ENCODE peak calls at places on chromosomes 4 and X, in nine cellular contexts. M is upper lobe of left lung, Z is cardiac muscle cell, I is endothelial cell, Y is fibroblast of lung, P is foreskin fibroblast, E is OCI-LY7, V is sigmoid colon, B is IMR-90. C is an unnamed sample.
A peak's percentile ranks its signal among the peaks of the same experiment; 100 is the strongest.

GRCh38 chr4:54101190-54102041 is 1.5 kb downstream of the GSX2 start:
- DNase-seq in M (no peak), Z (no peak), I (no peak), Y (no peak), P (no peak), E (no peak), V (no peak), B (no peak), C (no peak)

GRCh38 chr4:63226236-63226635 is 1183.0 kb downstream of the TECRL start:
- DNase-seq in M (no peak), Z (no peak), I (no peak), Y (no peak), P (no peak), E (no peak), V (no peak), B (no peak), C (no peak)

GRCh38 chr4:153440475-153440874 is 25.7 kb upstream of the TMEM131L start:
- DNase-seq in M (no peak), Z (no peak), I (no peak), Y (no peak), P (no peak), E (peak; percentile 80), V (no peak), B (no peak), C (no peak)

GRCh38 chrX:97797076-97797475 is 913.4 kb downstream of the RPA4 start:
- DNase-seq in M (no peak), Z (no peak), I (no peak), Y (no peak), P (no peak), E (no peak), V (no peak), B (no peak), C (no peak)

GRCh38 chrX:134660627-134661026 is 2.4 kb upstream of the PLAC1 start:
- DNase-seq in M (no peak), Z (no peak), I (no peak), Y (peak; percentile 31), P (no peak), E (no peak), V (no peak), B (peak; percentile 41), C (no peak)

GRCh38 chr4:100076753-100077152 is 113.5 kb downstream of the DDIT4L start:
- DNase-seq in M (no peak), Z (no peak), I (no peak), Y (no peak), P (no peak), E (no peak), V (no peak), B (peak; percentile 14), C (no peak)

GRCh38 chrX:40260123-40260751 is 162.5 kb upstream of the BCOR start:
- DNase-seq in M (peak; percentile 60), Z (peak; percentile 65), I (no peak), Y (no peak), P (no peak), E (no peak), V (no peak), B (no peak), C (no peak)

GRCh38 chr4:147498031-147498700 is 17.3 kb downstream of the EDNRA start:
- DNase-seq in M (no peak), Z (peak; percentile 72), I (no peak), Y (peak; percentile 95), P (peak; percentile 79), E (no peak), V (no peak), B (peak; percentile 88), C (peak; percentile 53)

DNA sequence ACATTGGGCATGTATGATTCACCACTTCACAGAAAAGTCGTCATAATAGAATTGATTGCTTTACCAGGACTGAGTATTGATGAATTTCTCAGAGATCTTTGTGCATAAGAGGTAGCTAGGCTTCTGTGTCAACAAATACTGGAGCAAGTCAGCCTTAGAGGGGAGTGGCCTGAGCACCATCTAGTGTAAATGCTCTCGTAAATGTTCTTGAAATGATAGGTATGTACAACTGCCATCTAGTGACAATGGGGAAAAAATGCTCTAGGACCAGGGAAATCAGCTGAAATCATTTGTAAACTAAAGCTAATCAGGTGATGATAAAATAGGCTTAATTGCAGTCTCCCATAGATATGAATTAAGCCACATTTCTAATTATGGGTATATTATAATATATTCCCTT is 309.4 kb upstream of the FMR1 start:
- DNase-seq in M (no peak), Z (no peak), I (no peak), Y (no peak), P (no peak), E (peak; percentile 5), V (no peak), B (no peak), C (no peak)
- TF ChIP-seq CTCF in M (no peak), Z (no peak), I (no peak), Y (no peak), P (no peak), E (peak; percentile 41), V (no peak), B (no peak), C (no peak)

GRCh38 chr4:165053645-165054044 is at the start of gene TRIM75:
- DNase-seq in M (no peak), Z (no peak), I (no peak), Y (no peak), P (no peak), E (no peak), V (no peak), B (no peak), C (no peak)

GRCh38 chr4:165058676-165059075 is 5.0 kb downstream of the TRIM75 start:
- DNase-seq in M (no peak), Z (no peak), I (no peak), Y (no peak), P (no peak), E (no peak), V (no peak), B (no peak), C (no peak)

GRCh38 chr4:165052627-165053026 is 1.0 kb upstream of the TRIM75 start:
- DNase-seq in M (no peak), Z (no peak), I (no peak), Y (no peak), P (no peak), E (no peak), V (no peak), B (no peak), C (no peak)

GRCh38 chr4:165060938-165061337 is 7.3 kb downstream of the TRIM75 start:
- DNase-seq in M (no peak), Z (no peak), I (no peak), Y (no peak), P (peak; percentile 8), E (no peak), V (no peak), B (no peak), C (no peak)

DNA sequence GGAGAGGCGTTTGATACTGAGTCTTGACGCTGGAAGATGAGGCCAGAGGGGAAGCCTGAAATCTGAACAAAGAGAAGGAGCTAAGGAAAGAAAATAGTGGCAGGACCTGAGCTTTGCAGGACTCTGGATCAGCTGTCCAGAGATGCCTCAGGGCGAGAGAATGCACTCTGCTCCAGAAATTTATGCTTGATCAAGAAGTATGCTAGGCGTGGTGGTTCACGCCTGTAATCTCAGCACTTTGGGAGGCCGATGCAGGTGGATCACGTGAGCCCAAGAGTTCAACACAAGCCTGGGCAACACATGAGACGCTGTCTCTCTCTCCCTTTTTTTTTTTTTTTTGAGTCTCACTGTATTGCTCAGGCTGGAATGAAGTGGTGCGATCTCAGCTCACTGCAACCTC is 1.9 kb downstream of the TRIM75 start:
- DNase-seq in M (no peak), Z (no peak), I (no peak), Y (no peak), P (no peak), E (no peak), V (no peak), B (no peak), C (no peak)
- TF ChIP-seq CTCF in M (no peak), Z (no peak), I (no peak), Y (no peak), P (no peak), E (no peak), V (no peak), B (no peak), C (no peak)

GRCh38 chr4:89868999-89869589 is 25.6 kb upstream of the MMRN1 start:
- DNase-seq in M (no peak), Z (peak; percentile 27), I (no peak), Y (peak; percentile 43), P (peak; percentile 9), E (no peak), V (no peak), B (peak; percentile 5), C (no peak)
- TF ChIP-seq CTCF in M (peak; percentile 22), Z (peak; percentile 55), I (peak; percentile 73), Y (peak; percentile 41), P (peak; percentile 28), E (peak; percentile 73), V (peak; percentile 16), B (peak; percentile 56), C (peak; percentile 81)

DNA sequence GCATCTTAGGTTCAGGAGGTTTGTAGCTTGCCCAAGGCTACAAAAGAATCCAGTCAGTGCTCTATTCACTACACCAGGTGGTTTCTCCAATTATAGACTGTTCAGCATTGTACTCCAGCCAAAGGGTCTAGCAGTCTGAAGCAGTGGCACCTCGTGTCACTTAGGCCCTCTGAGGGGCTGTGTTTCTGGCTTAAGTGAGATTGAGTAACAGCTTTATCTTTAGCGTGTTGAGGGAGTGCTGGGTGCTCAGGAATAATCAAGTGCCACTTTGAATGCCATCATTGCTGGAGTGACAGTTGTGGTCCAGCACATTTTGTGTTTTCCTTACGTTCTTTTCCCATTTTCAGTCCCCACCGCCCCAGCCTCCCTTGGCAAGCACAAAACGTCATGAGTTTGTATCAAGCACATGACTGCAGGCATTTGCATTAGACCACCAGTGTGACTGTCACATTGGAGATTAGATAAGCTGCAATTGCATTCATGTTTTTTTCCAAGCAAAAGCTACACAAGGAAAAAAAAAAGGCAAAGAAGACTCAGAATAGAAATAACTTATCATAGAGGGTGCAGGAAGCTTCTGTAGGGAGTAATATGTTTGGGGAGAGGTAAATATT is 58.8 kb downstream of the FNIP2 start:
- DNase-seq in M (peak; percentile 74), Z (no peak), I (no peak), Y (no peak), P (no peak), E (no peak), V (no peak), B (no peak), C (no peak)
- TF ChIP-seq CTCF in M (no peak), Z (no peak), I (no peak), Y (no peak), P (no peak), E (no peak), V (no peak), B (no peak), C (no peak)

DNA sequence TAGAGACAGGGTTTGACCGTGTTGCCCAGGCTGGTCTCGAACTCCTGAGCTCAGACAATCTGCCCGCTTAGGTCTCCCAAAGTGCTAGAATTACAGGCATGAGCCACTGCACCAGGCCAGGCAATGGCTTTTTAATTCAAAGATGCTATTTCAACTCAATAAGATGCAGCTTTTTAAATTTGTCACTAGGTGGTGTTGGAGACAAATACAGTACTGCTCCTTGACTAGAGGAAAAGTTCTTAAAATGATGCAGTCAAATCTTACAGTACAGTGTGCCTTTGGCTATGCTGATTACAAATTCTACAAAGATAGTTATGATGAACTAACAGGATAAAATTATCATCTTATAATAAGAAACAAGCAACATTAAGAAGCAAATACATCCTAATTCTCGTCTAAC is 441.1 kb downstream of the KCNIP4 start:
- DNase-seq in M (no peak), Z (peak; percentile 29), I (no peak), Y (peak; percentile 47), P (peak; percentile 21), E (peak; percentile 1), V (no peak), B (no peak), C (peak; percentile 50)
- TF ChIP-seq CTCF in M (no peak), Z (peak; percentile 28), I (peak; percentile 63), Y (peak; percentile 43), P (peak; percentile 23), E (peak; percentile 56), V (no peak), B (no peak), C (peak; percentile 76)

GRCh38 chrX:47093248-47093647 is 15.0 kb downstream of the RGN start:
- DNase-seq in M (no peak), Z (peak; percentile 53), I (no peak), Y (peak; percentile 65), P (peak; percentile 54), E (peak; percentile 52), V (no peak), B (peak; percentile 55), C (peak; percentile 17)
- TF ChIP-seq CTCF in M (peak; percentile 42), Z (peak; percentile 41), I (peak; percentile 26), Y (peak; percentile 41), P (peak; percentile 38), E (peak; percentile 77), V (no peak), B (peak; percentile 55), C (peak; percentile 73)

C was measured in HFFc6.